ENCODE peak calls at places on chromosomes 6 and 20, in five cellular contexts. One of them, this sample, is unnamed.

GRCh38 chr20:19074828-19075516 is 137.5 kb upstream of the SLC24A3 start:
- DNase-seq in sigmoid colon: no peak
- DNase-seq in ovary: no peak
- DNase-seq in stomach: no peak
- DNase-seq in HepG2: no peak
- DNase-seq in this sample: no peak

GRCh38 chr6:108222504-108222903 is 38.3 kb downstream of the SNX3 start:
- DNase-seq in ovary: no peak
- DNase-seq in stomach: no peak
- DNase-seq in sigmoid colon: no peak
- DNase-seq in HepG2: no peak
- DNase-seq in this sample: no peak

GRCh38 chr20:653590-654426 is 808 bp upstream of the SRXN1 start:
- DNase-seq in sigmoid colon: no peak
- DNase-seq in stomach: no peak
- DNase-seq in HepG2: peak
- DNase-seq in ovary: no peak
- DNase-seq in this sample: peak

GRCh38 chr6:158468666-158469065 is 91.2 kb upstream of the TMEM181 start:
- DNase-seq in HepG2: no peak
- DNase-seq in stomach: no peak
- DNase-seq in sigmoid colon: no peak
- DNase-seq in ovary: no peak
- DNase-seq in this sample: peak

GRCh38 chr20:4999788-5000187 is 1.5 kb downstream of the SLC23A2 start:
- DNase-seq in ovary: no peak
- DNase-seq in HepG2: no peak
- DNase-seq in sigmoid colon: no peak
- DNase-seq in stomach: no peak
- DNase-seq in this sample: no peak

GRCh38 chr20:49270736-49271135 is 7.1 kb downstream of the ZNFX1 start:
- DNase-seq in sigmoid colon: no peak
- DNase-seq in HepG2: no peak
- DNase-seq in stomach: no peak
- DNase-seq in ovary: no peak
- DNase-seq in this sample: no peak

GRCh38 chr6:113782641-113783040 is 74.5 kb upstream of the MARCKS start:
- DNase-seq in ovary: no peak
- DNase-seq in sigmoid colon: no peak
- DNase-seq in HepG2: no peak
- DNase-seq in stomach: no peak
- DNase-seq in this sample: no peak

GRCh38 chr6:76876922-76877553 is 586.3 kb downstream of the HTR1B start:
- DNase-seq in ovary: no peak
- DNase-seq in HepG2: peak
- DNase-seq in stomach: peak
- DNase-seq in sigmoid colon: no peak
- DNase-seq in this sample: peak

GRCh38 chr6:129498950-129499870 is 210.8 kb downstream of the ARHGAP18 start:
- DNase-seq in HepG2: peak
- DNase-seq in ovary: no peak
- DNase-seq in sigmoid colon: no peak
- DNase-seq in stomach: no peak
- DNase-seq in this sample: no peak

GRCh38 chr20:1883986-1884385 is 11.2 kb upstream of the SIRPA start:
- DNase-seq in HepG2: no peak
- DNase-seq in sigmoid colon: no peak
- DNase-seq in ovary: no peak
- DNase-seq in stomach: no peak
- DNase-seq in this sample: no peak

GRCh38 chr6:126804255-126805064 is 314.0 kb upstream of the RSPO3 start:
- DNase-seq in stomach: no peak
- DNase-seq in ovary: no peak
- DNase-seq in HepG2: peak
- DNase-seq in sigmoid colon: no peak
- DNase-seq in this sample: no peak

GRCh38 chr20:58634818-58635665 is 16.0 kb upstream of the STX16 start:
- DNase-seq in stomach: no peak
- DNase-seq in sigmoid colon: peak
- DNase-seq in HepG2: no peak
- DNase-seq in ovary: peak
- DNase-seq in this sample: no peak

DNA sequence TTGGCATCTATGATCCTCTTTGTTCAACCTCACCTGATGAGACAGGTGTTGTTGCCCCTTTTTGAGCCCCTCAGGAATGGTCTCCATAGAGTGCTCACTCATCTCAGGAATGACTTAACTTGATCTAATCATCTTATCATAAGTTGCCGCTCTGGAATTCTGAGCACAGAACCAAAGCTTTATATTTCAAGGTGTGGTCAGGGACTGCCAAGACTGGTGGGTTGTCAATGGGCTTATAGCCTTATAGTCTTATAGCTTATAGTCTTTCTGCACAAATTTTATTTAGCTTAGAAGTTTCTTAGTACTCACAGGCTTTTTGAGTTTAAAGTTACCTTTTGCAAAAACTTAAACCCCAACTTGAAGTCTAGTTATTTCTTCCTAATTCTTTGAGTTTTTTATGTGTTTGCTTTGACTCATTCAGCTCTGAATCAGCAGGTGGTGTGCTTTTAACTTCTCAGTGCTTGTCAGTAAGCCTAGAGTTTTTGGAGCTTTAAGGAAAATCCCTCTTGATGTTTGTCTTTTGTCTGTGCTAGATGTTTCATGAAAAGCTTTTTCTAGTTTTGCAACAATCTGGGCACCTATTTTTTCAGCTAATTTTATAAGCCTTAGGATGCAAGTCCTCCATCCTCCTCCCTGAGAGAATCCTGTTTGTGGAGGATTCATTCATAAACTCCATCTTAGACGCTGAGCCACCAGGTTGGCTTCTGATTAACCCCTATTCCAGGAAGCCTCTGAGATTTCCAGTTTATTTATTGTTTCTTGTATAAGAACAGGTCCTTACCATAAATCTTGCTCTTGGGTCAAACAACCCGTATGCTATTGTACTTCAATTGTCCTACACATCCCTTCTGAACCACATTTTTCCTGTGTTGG is 72.3 kb upstream of the SSTR4 start:
- DNase-seq in ovary: no peak
- DNase-seq in stomach: no peak
- DNase-seq in sigmoid colon: no peak
- DNase-seq in HepG2: no peak
- DNase-seq in this sample: no peak
- TF ChIP-seq EP300 in ovary: no peak
- TF ChIP-seq EP300 in stomach: no peak
- TF ChIP-seq EP300 in sigmoid colon: no peak
- TF ChIP-seq EP300 in HepG2: no peak
- TF ChIP-seq EP300 in this sample: no peak

GRCh38 chr6:87700729-87701675 is 1.0 kb downstream of the AKIRIN2 start:
- DNase-seq in HepG2: peak
- DNase-seq in stomach: no peak
- DNase-seq in sigmoid colon: no peak
- DNase-seq in ovary: peak
- DNase-seq in this sample: peak
- TF ChIP-seq CTCF in HepG2: peak
- TF ChIP-seq CTCF in stomach: no peak
- TF ChIP-seq CTCF in sigmoid colon: no peak
- TF ChIP-seq CTCF in ovary: no peak
- TF ChIP-seq CTCF in this sample: no peak

GRCh38 chr20:62571667-62572344 is 70.5 kb upstream of the SLCO4A1 start:
- DNase-seq in HepG2: peak
- DNase-seq in ovary: no peak
- DNase-seq in stomach: no peak
- DNase-seq in sigmoid colon: no peak
- DNase-seq in this sample: no peak
- H3K27ac ChIP-seq in HepG2: no peak
- H3K27ac ChIP-seq in ovary: no peak
- H3K27ac ChIP-seq in stomach: no peak
- H3K27ac ChIP-seq in sigmoid colon: no peak
- H3K27ac ChIP-seq in this sample: no peak

DNA sequence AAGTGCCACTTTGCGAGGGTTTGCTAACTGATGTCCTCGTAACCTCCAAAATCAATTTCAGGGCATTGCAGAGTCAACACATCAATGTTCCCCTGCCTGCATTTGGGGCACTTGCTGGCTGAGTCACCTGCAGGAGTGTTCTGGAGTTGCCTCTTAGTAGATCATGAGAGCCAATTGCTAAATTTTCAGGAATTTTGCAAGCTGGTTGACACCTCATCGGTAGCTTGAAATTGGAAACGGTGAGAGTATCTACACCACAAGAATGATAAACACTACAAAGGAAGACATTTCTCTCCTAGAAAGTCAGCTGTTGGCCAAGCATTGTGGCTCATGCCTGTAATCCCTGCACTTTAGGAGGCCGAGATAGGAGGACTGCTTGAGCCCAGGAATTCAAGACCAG is 10.8 kb upstream of the BFSP1 start:
- DNase-seq in ovary: no peak
- DNase-seq in HepG2: no peak
- DNase-seq in sigmoid colon: no peak
- DNase-seq in stomach: no peak
- DNase-seq in this sample: no peak
- TF ChIP-seq EP300 in ovary: no peak
- TF ChIP-seq EP300 in HepG2: no peak
- TF ChIP-seq EP300 in sigmoid colon: no peak
- TF ChIP-seq EP300 in stomach: no peak
- TF ChIP-seq EP300 in this sample: no peak

GRCh38 chr20:59985864-59986263 is 27.6 kb downstream of the CDH26 start:
- DNase-seq in HepG2: no peak
- DNase-seq in ovary: no peak
- DNase-seq in stomach: no peak
- DNase-seq in sigmoid colon: no peak
- DNase-seq in this sample: no peak
- TF ChIP-seq CTCF in HepG2: peak
- TF ChIP-seq CTCF in ovary: no peak
- TF ChIP-seq CTCF in stomach: no peak
- TF ChIP-seq CTCF in sigmoid colon: no peak
- TF ChIP-seq CTCF in this sample: no peak

DNA sequence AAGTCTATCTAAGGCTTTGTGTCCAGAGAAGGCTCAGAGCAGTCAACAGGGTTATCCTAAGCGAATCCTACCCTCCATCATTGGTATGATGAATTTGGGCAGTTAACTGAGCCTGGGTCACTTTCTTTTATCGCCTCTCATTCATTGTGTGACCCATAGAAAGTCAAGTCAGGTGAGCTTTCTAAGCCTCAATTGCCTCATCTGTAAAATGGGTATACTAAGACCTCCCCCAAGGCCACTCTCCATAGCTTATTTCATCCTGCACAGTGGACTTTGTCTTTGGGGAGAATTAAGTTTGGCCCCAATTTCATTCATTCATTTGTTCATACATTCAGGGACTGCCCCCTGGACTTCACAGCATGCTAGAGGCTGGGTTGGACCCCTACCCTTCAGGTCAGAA is 110.5 kb downstream of the DHX35 start:
- DNase-seq in HepG2: no peak
- DNase-seq in stomach: no peak
- DNase-seq in ovary: no peak
- DNase-seq in sigmoid colon: no peak
- DNase-seq in this sample: no peak
- H3K27ac ChIP-seq in HepG2: no peak
- H3K27ac ChIP-seq in stomach: no peak
- H3K27ac ChIP-seq in ovary: no peak
- H3K27ac ChIP-seq in sigmoid colon: no peak
- H3K27ac ChIP-seq in this sample: no peak

DNA sequence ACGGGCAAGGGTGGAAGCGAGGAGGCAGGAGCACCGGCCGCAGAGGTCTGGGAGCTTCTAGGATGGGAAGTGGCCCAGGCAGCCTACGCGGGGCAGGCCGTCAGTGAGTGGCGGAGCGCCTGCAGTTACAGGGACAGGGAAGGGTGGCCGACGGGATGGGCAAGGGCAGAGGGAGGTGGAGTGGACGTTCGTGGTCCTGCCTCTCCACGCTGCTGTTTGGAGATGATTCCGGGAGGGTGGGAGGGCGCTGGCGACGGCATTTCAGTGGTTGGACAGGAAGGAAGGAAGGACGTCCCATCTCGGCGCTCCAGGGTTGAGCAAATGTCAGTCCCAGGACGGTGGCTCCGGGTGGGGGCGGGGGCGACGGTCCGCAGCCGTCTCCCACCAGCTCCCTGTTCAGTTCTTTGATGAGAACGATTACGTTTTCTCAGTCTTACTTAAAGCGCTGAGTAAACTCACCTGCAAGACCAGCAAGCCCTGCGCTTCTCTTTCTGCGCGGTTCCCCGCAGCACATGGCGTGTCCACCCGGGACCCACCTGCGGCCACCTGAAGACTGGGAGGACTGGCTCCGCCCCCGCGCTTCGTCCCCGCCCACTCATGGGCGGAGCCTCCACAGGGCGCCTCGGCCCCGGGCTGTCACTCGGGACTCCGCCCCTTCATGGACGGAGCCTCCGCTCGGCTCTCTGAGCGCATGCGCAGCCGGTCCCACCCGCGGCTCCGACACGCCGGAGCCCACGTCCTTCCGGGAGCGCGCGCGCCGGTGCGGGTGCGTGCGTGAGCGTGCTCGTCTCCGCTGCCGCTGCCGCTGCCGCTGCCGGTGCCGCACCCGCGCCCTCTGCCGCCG is at the start of gene DNAJC5:
- DNase-seq in stomach: peak
- DNase-seq in sigmoid colon: peak
- DNase-seq in ovary: peak
- DNase-seq in HepG2: peak
- DNase-seq in this sample: peak
- TF ChIP-seq EP300 in stomach: no peak
- TF ChIP-seq EP300 in sigmoid colon: no peak
- TF ChIP-seq EP300 in ovary: no peak
- TF ChIP-seq EP300 in HepG2: no peak
- TF ChIP-seq EP300 in this sample: no peak

This sample was measured in transverse colon.